ENCODE peak calls at places on chromosomes 2 and 18, in ten cellular contexts. A is Daoy; V is Right ventricle myocardium superior; E is effector memory CD8-positive, alpha-beta T cell; Y is NB4; L is adrenal gland; R is stimulated activated CD4-positive, alpha-beta T cell treated with anti-CD3 and anti-CD28 coated beads, TNF-alpha, amount 100 ng/mL, for 48 hours; X is A172; D is BJ; H is skeletal muscle cell. Z is an unnamed sample.

GRCh38 chr2:182445566-182445965 is 18.7 kb upstream of the PDE1A start:
- DNase-seq in A (no peak), V (no peak), E (no peak), Y (no peak), L (no peak), R (no peak), X (no peak), D (no peak), H (no peak), Z (no peak)

GRCh38 chr2:64770781-64771334 is 117.1 kb upstream of the SERTAD2 start:
- DNase-seq in A (peak), V (no peak), E (no peak), Y (no peak), L (peak), R (no peak), X (peak), D (peak), H (peak), Z (peak)

GRCh38 chr2:229725716-229726346 is 11.5 kb upstream of the DNER start:
- DNase-seq in A (peak), V (no peak), E (no peak), Y (no peak), L (peak), R (no peak), X (peak), D (peak), H (peak), Z (peak)

GRCh38 chr2:134217924-134218323 is 35.9 kb upstream of the MGAT5 start:
- DNase-seq in A (no peak), V (no peak), E (no peak), Y (peak), L (no peak), R (no peak), X (no peak), D (no peak), H (peak), Z (no peak)

GRCh38 chr2:101330253-101330921 is 21.9 kb upstream of the RNF149 start:
- DNase-seq in A (no peak), V (peak), E (no peak), Y (no peak), L (peak), R (no peak), X (no peak), D (no peak), H (no peak), Z (no peak)

GRCh38 chr2:150169230-150169629 is 318.2 kb downstream of the RND3 start:
- DNase-seq in A (peak), V (peak), E (no peak), Y (no peak), L (peak), R (no peak), X (no peak), D (no peak), H (peak), Z (peak)

GRCh38 chr2:172270278-172271079 is 156.9 kb upstream of the ITGA6 start:
- DNase-seq in A (no peak), V (no peak), E (no peak), Y (no peak), L (no peak), R (no peak), X (no peak), D (no peak), H (no peak), Z (no peak)

GRCh38 chr2:65504814-65505697 is 72.7 kb upstream of the SPRED2 start:
- DNase-seq in A (no peak), V (no peak), E (no peak), Y (no peak), L (no peak), R (no peak), X (no peak), D (no peak), H (no peak), Z (no peak)

GRCh38 chr18:9539283-9539682 is 64.0 kb downstream of the RALBP1 start:
- DNase-seq in A (peak), V (no peak), E (no peak), Y (no peak), L (no peak), R (no peak), X (peak), D (peak), H (peak), Z (peak)

GRCh38 chr2:201254331-201254730 is 6.0 kb upstream of the CASP8 start:
- DNase-seq in A (peak), V (no peak), E (no peak), Y (peak), L (peak), R (no peak), X (peak), D (no peak), H (no peak), Z (peak)

GRCh38 chr2:172516299-172516698 is 39.6 kb upstream of the PDK1 start:
- DNase-seq in A (peak), V (no peak), E (no peak), Y (peak), L (no peak), R (no peak), X (peak), D (peak), H (peak), Z (no peak)

GRCh38 chr2:200340527-200341224 is 34.2 kb downstream of the SPATS2L start:
- DNase-seq in A (no peak), V (no peak), E (no peak), Y (no peak), L (no peak), R (no peak), X (no peak), D (no peak), H (no peak), Z (no peak)